ENCODE peak calls at places on chromosomes 12 and 14, in eight cellular contexts. P is gastrocnemius medialis, Z is ovary, K is heart left ventricle, S is Peyer's patch, C is transverse colon, J is breast epithelium, T is endothelial cell of umbilical vein. O is an unnamed sample.

GRCh38 chr14:22159968-22160367 is 429.1 kb downstream of the DAD1 start:
- DNase-seq in T (no peak), C (peak; percentile 19), J (no peak), Z (no peak), P (no peak), K (no peak), S (no peak), O (no peak)

GRCh38 chr14:68682166-68683103 is 110.4 kb downstream of the ZFP36L1 start:
- DNase-seq in P (peak; percentile 55), S (peak; percentile 70), Z (no peak), C (peak; percentile 38), T (peak; percentile 92), K (peak; percentile 74), J (no peak), O (peak; percentile 59)

GRCh38 chr14:62289471-62289870 is 527.3 kb downstream of the SNAPC1 start:
- DNase-seq in K (no peak), P (no peak), S (no peak), Z (no peak), T (no peak), J (no peak), C (no peak), O (no peak)

GRCh38 chr14:68047910-68048309 is 228.3 kb downstream of the RAD51B start:
- DNase-seq in S (no peak), K (no peak), C (no peak), J (no peak), T (no peak), P (no peak), Z (no peak), O (no peak)

GRCh38 chr12:124458992-124459851 is 108.2 kb downstream of the NCOR2 start:
- DNase-seq in P (no peak), T (no peak), K (no peak), C (no peak), S (no peak), J (no peak), Z (no peak), O (no peak)

GRCh38 chr12:38823314-38823713 is 82.1 kb downstream of the CPNE8 start:
- DNase-seq in J (no peak), P (no peak), K (no peak), T (no peak), Z (no peak), S (no peak), C (no peak), O (no peak)

GRCh38 chr14:32027255-32027939 is 49.7 kb upstream of the ARHGAP5 start:
- DNase-seq in K (no peak), C (no peak), S (no peak), T (no peak), J (no peak), Z (no peak), P (no peak), O (no peak)

GRCh38 chr14:105152794-105153241 is 15.8 kb downstream of the JAG2 start:
- DNase-seq in S (no peak), K (peak; percentile 56), T (no peak), Z (no peak), J (no peak), C (no peak), P (no peak), O (no peak)

GRCh38 chr12:4857472-4858291 is 52.0 kb upstream of the KCNA1 start:
- DNase-seq in P (peak; percentile 30), T (peak; percentile 63), S (peak; percentile 65), J (peak; percentile 67), Z (peak; percentile 38), C (peak; percentile 80), K (peak; percentile 66), O (peak; percentile 61)

GRCh38 chr14:96383445-96383844 is 8.5 kb upstream of the AK7 start:
- DNase-seq in Z (no peak), J (no peak), S (no peak), T (no peak), C (no peak), P (no peak), K (no peak), O (no peak)

GRCh38 chr12:119940881-119941280 is 48.2 kb upstream of the BICDL1 start:
- DNase-seq in S (no peak), T (peak; percentile 20), C (no peak), K (no peak), J (no peak), Z (no peak), P (no peak), O (no peak)

DNA sequence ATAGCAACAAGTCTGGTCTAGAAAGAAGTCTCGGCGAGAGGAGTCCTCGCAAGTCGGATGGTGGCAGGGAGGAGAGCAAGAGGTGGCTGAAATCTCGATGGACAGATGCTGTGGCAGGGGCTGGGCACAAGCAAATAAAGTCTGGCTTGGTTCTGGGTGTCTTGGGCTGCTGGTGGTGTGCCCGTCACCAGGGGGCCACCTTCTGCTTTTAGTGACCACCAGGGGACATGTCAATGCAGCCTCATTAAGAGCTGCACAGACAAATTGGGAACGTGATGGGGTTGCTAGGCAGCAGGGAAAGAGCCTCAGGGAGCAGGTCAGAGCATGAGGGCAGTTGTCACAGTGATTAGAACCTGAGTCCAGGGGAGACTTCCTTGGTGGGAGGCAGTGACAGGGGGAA is 43.9 kb downstream of the LRRC74A start:
- DNase-seq in J (no peak), T (no peak), P (no peak), S (no peak), Z (no peak), C (no peak), K (no peak), O (no peak)
- TF ChIP-seq CTCF in J (no peak), T (peak; percentile 30), P (no peak), S (no peak), Z (no peak), C (no peak), K (no peak), O (no peak)

GRCh38 chr12:51009038-51009437 is 17.1 kb downstream of the SLC11A2 start:
- DNase-seq in S (peak; percentile 59), T (no peak), Z (peak; percentile 17), P (peak; percentile 81), K (peak; percentile 76), J (no peak), C (peak; percentile 57), O (peak; percentile 26)
- TF ChIP-seq POLR2A in S (no peak), T (no peak), Z (no peak), P (peak; percentile 57), K (no peak), J (no peak), C (no peak), O (no peak)

DNA sequence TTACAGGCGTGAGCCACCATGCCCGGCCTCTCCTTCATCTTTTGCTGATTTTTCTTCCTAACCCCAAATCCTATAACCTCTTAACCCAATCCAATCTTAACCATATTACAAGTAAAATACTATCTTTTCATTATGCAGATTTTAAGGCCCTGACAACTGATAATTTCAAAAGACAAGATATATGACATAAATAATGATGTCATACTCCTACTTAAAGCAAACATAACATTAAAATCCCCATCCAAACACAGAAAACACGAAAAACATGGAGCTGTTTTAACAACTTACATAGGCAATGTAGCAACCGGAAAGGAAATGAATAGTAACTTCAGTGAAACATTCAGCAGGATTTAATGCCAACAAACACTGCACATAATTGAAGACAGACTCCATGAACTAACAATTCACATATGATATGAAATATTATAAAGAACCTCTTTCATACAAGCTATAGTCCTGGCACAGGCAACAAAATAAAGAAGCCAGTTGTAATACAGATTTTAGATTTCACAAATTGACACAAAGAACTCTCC is 21.5 kb downstream of the USP44 start:
- DNase-seq in S (no peak), Z (no peak), T (no peak), C (no peak), J (no peak), P (no peak), K (no peak), O (no peak)
- H3K4me3 ChIP-seq in S (no peak overlapping the region), Z (no peak overlapping the region), T (no peak overlapping the region), C (no peak overlapping the region), J (no peak overlapping the region), P (no peak overlapping the region), K (no peak overlapping the region), O (no peak overlapping the region)

DNA sequence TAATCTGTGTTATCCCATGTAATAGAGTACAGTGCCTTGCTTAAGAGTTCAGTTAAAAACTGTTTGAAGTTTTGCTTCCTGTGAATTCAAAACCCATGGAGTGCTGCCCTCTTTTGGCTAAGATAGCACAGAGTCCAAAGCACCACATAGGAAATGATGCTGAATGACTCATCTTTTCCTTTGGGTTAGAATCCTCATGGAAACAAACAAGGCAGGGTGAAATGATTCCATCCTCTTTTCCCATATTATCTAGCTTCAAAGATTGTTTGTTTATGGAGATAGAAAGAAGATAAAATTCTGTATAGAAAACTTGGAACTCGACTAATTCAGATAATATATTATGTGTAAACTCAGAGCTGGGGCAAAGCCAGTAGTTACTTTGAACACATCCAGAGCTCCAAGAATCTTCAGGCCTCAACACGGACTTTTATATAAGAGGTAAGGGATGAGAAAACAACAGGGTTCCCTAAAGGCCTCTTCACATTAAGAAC is 87.4 kb downstream of the OTOGL start:
- DNase-seq in S (no peak), K (peak; percentile 35), J (no peak), P (peak; percentile 11), T (peak; percentile 97), Z (peak; percentile 62), C (peak; percentile 37), O (peak; percentile 36)
- TF ChIP-seq CTCF in S (no peak), K (peak; percentile 82), J (peak; percentile 80), P (peak; percentile 61), T (peak; percentile 78), Z (peak; percentile 72), C (peak; percentile 61), O (peak; percentile 89)

GRCh38 chr12:57935839-57936512 is 5.4 kb upstream of the ATP23 start:
- DNase-seq in K (peak; percentile 93), P (peak; percentile 88), Z (peak; percentile 89), S (peak; percentile 91), J (peak; percentile 89), C (peak; percentile 93), T (peak; percentile 89), O (peak; percentile 89)
- TF ChIP-seq POLR2A in K (no peak), P (peak; percentile 30), Z (peak; percentile 73), S (peak; percentile 18), J (peak; percentile 2), C (peak; percentile 50), T (peak; percentile 71), O (peak; percentile 19)

DNA sequence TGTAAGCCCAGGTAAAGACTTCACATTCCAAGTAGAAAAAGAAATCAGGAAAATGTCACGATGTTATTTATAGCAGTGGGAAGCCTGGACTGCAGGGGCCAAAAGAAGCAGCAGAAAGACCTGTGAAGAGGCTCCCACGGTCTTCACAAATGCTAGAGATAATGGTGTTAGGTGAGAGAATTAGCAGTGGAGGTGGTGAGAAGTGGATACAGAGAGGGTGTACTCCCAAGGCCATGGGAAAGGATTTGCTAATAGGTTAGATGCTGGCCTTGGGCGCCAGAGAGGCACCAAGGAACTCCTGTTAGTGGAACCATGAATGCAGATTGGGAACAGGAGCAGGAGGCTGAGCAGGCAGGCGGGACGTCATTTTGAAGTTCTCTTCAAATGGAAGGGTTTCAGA is 386.1 kb downstream of the C12orf75 start:
- DNase-seq in J (no peak), C (no peak), T (no peak), K (no peak), P (no peak), Z (no peak), S (no peak), O (no peak)
- H3K4me3 ChIP-seq in J (no peak overlapping the region), C (no peak overlapping the region), T (no peak overlapping the region), K (no peak overlapping the region), P (no peak overlapping the region), Z (no peak overlapping the region), S (no peak overlapping the region), O (no peak overlapping the region)

GRCh38 chr12:72267974-72268373 is 4.2 kb upstream of the TRHDE start:
- DNase-seq in T (no peak), C (no peak), S (no peak), P (no peak), K (no peak), Z (no peak), J (no peak), O (no peak)
- TF ChIP-seq CTCF in T (no peak), C (no peak), S (no peak), P (no peak), K (no peak), Z (no peak), J (no peak), O (no peak)

O was measured in uterus.